ENCODE peak calls at places on chromosomes 6 and 20, in seven cellular contexts. One of them, this sample, is unnamed.

GRCh38 chr6:52555531-52556228 is 21.2 kb downstream of the TRAM2 start:
- DNase-seq in GM23248: peak
- DNase-seq in OCI-LY7: no peak
- DNase-seq in GM23338: no peak
- DNase-seq in HCT116: no peak
- DNase-seq in PC-3: no peak
- DNase-seq in SK-N-SH: no peak
- DNase-seq in this sample: no peak

GRCh38 chr6:3261518-3261820 is 2.7 kb downstream of the PSMG4 start:
- DNase-seq in GM23338: no peak
- DNase-seq in OCI-LY7: no peak
- DNase-seq in GM23248: no peak
- DNase-seq in SK-N-SH: no peak
- DNase-seq in PC-3: no peak
- DNase-seq in HCT116: no peak
- DNase-seq in this sample: no peak

GRCh38 chr6:41673704-41674000 is 35.4 kb downstream of the MDFI start:
- DNase-seq in GM23248: no peak
- DNase-seq in PC-3: no peak
- DNase-seq in HCT116: no peak
- DNase-seq in OCI-LY7: no peak
- DNase-seq in GM23338: no peak
- DNase-seq in SK-N-SH: no peak
- DNase-seq in this sample: no peak

GRCh38 chr6:168183613-168183970 is 104.6 kb upstream of the FRMD1 start:
- DNase-seq in GM23248: no peak
- DNase-seq in SK-N-SH: no peak
- DNase-seq in HCT116: no peak
- DNase-seq in PC-3: no peak
- DNase-seq in OCI-LY7: no peak
- DNase-seq in GM23338: no peak
- DNase-seq in this sample: no peak

GRCh38 chr20:10219452-10219791 is 792 bp downstream of the SNAP25 start:
- DNase-seq in SK-N-SH: peak
- DNase-seq in PC-3: peak
- DNase-seq in GM23338: peak
- DNase-seq in HCT116: no peak
- DNase-seq in OCI-LY7: peak
- DNase-seq in GM23248: peak
- DNase-seq in this sample: peak

GRCh38 chr6:42511803-42512422 is 51.9 kb upstream of the UBR2 start:
- DNase-seq in SK-N-SH: no peak
- DNase-seq in GM23248: peak
- DNase-seq in GM23338: no peak
- DNase-seq in HCT116: no peak
- DNase-seq in PC-3: peak
- DNase-seq in OCI-LY7: no peak
- DNase-seq in this sample: no peak

GRCh38 chr6:111922454-111923297 is 49.4 kb upstream of the FYN start:
- DNase-seq in OCI-LY7: no peak
- DNase-seq in GM23248: peak
- DNase-seq in GM23338: no peak
- DNase-seq in HCT116: no peak
- DNase-seq in SK-N-SH: no peak
- DNase-seq in PC-3: peak
- DNase-seq in this sample: no peak

GRCh38 chr20:6711950-6712634 is 55.4 kb upstream of the BMP2 start:
- DNase-seq in GM23338: no peak
- DNase-seq in GM23248: no peak
- DNase-seq in OCI-LY7: no peak
- DNase-seq in SK-N-SH: no peak
- DNase-seq in HCT116: no peak
- DNase-seq in PC-3: peak
- DNase-seq in this sample: peak

GRCh38 chr6:11423072-11423471 is 114.5 kb upstream of the TMEM170B start:
- DNase-seq in GM23248: peak
- DNase-seq in OCI-LY7: no peak
- DNase-seq in GM23338: no peak
- DNase-seq in HCT116: no peak
- DNase-seq in SK-N-SH: no peak
- DNase-seq in PC-3: no peak
- DNase-seq in this sample: no peak

GRCh38 chr20:61837200-61837599 is 228.5 kb downstream of the TAF4 start:
- DNase-seq in PC-3: no peak
- DNase-seq in HCT116: no peak
- DNase-seq in GM23338: no peak
- DNase-seq in SK-N-SH: no peak
- DNase-seq in OCI-LY7: no peak
- DNase-seq in GM23248: no peak
- DNase-seq in this sample: no peak

GRCh38 chr6:16759646-16760535 is 1.4 kb downstream of the ATXN1 start:
- DNase-seq in SK-N-SH: peak
- DNase-seq in HCT116: no peak
- DNase-seq in GM23338: peak
- DNase-seq in OCI-LY7: no peak
- DNase-seq in PC-3: peak
- DNase-seq in GM23248: peak
- DNase-seq in this sample: peak

GRCh38 chr20:21559305-21559704 is 45.4 kb upstream of the NKX2-2 start:
- DNase-seq in GM23248: no peak
- DNase-seq in GM23338: no peak
- DNase-seq in PC-3: no peak
- DNase-seq in SK-N-SH: no peak
- DNase-seq in OCI-LY7: no peak
- DNase-seq in HCT116: no peak
- DNase-seq in this sample: no peak

GRCh38 chr6:16228709-16229665 is 9.4 kb upstream of the GMPR start:
- DNase-seq in GM23248: peak
- DNase-seq in HCT116: no peak
- DNase-seq in PC-3: peak
- DNase-seq in SK-N-SH: no peak
- DNase-seq in GM23338: no peak
- DNase-seq in OCI-LY7: no peak
- DNase-seq in this sample: peak

GRCh38 chr6:169158750-169159149 is 94.9 kb downstream of the THBS2 start:
- DNase-seq in PC-3: no peak
- DNase-seq in HCT116: no peak
- DNase-seq in SK-N-SH: no peak
- DNase-seq in GM23338: no peak
- DNase-seq in OCI-LY7: no peak
- DNase-seq in GM23248: no peak
- DNase-seq in this sample: no peak

GRCh38 chr6:53048431-53049195 is 16.6 kb upstream of the FBXO9 start:
- DNase-seq in GM23338: no peak
- DNase-seq in HCT116: peak
- DNase-seq in OCI-LY7: peak
- DNase-seq in SK-N-SH: no peak
- DNase-seq in PC-3: peak
- DNase-seq in GM23248: peak
- DNase-seq in this sample: no peak

GRCh38 chr6:156061958-156062661 is 606.5 kb upstream of the NOX3 start:
- DNase-seq in GM23338: no peak
- DNase-seq in GM23248: no peak
- DNase-seq in SK-N-SH: no peak
- DNase-seq in HCT116: no peak
- DNase-seq in OCI-LY7: no peak
- DNase-seq in PC-3: no peak
- DNase-seq in this sample: no peak

GRCh38 chr6:154605207-154605877 is 94.9 kb upstream of the CNKSR3 start:
- DNase-seq in GM23338: no peak
- DNase-seq in GM23248: no peak
- DNase-seq in SK-N-SH: no peak
- DNase-seq in PC-3: peak
- DNase-seq in OCI-LY7: no peak
- DNase-seq in HCT116: no peak
- DNase-seq in this sample: no peak

GRCh38 chr20:1417273-1417672 is 24.4 kb upstream of the FKBP1A start:
- DNase-seq in SK-N-SH: no peak
- DNase-seq in HCT116: peak
- DNase-seq in GM23248: peak
- DNase-seq in OCI-LY7: no peak
- DNase-seq in PC-3: peak
- DNase-seq in GM23338: no peak
- DNase-seq in this sample: no peak

GRCh38 chr20:35907017-35907685 is 47.2 kb downstream of the SCAND1 start:
- DNase-seq in GM23338: no peak
- DNase-seq in OCI-LY7: no peak
- DNase-seq in SK-N-SH: no peak
- DNase-seq in GM23248: no peak
- DNase-seq in HCT116: no peak
- DNase-seq in PC-3: no peak
- DNase-seq in this sample: no peak

GRCh38 chr6:66948106-66948505 is 1241.1 kb upstream of the EYS start:
- DNase-seq in PC-3: peak
- DNase-seq in HCT116: no peak
- DNase-seq in GM23248: no peak
- DNase-seq in OCI-LY7: no peak
- DNase-seq in SK-N-SH: no peak
- DNase-seq in GM23338: no peak
- DNase-seq in this sample: no peak

GRCh38 chr20:18091624-18092023 is 33.9 kb upstream of the OVOL2 start:
- DNase-seq in GM23338: no peak
- DNase-seq in PC-3: peak
- DNase-seq in GM23248: no peak
- DNase-seq in HCT116: no peak
- DNase-seq in OCI-LY7: no peak
- DNase-seq in SK-N-SH: no peak
- DNase-seq in this sample: no peak

GRCh38 chr6:5764401-5764955 is 242.2 kb downstream of the NRN1 start:
- DNase-seq in OCI-LY7: no peak
- DNase-seq in HCT116: no peak
- DNase-seq in GM23248: peak
- DNase-seq in PC-3: no peak
- DNase-seq in GM23338: no peak
- DNase-seq in SK-N-SH: no peak
- DNase-seq in this sample: no peak

GRCh38 chr6:115271434-115271833 is 789.3 kb downstream of the FRK start:
- DNase-seq in GM23248: no peak
- DNase-seq in HCT116: no peak
- DNase-seq in OCI-LY7: no peak
- DNase-seq in PC-3: no peak
- DNase-seq in SK-N-SH: no peak
- DNase-seq in GM23338: peak
- DNase-seq in this sample: no peak
- H3K4me3 ChIP-seq in GM23248: no peak
- H3K4me3 ChIP-seq in HCT116: no peak
- H3K4me3 ChIP-seq in OCI-LY7: no peak
- H3K4me3 ChIP-seq in PC-3: no peak
- H3K4me3 ChIP-seq in SK-N-SH: no peak
- H3K4me3 ChIP-seq in GM23338: no peak
- H3K4me3 ChIP-seq in this sample: no peak

DNA sequence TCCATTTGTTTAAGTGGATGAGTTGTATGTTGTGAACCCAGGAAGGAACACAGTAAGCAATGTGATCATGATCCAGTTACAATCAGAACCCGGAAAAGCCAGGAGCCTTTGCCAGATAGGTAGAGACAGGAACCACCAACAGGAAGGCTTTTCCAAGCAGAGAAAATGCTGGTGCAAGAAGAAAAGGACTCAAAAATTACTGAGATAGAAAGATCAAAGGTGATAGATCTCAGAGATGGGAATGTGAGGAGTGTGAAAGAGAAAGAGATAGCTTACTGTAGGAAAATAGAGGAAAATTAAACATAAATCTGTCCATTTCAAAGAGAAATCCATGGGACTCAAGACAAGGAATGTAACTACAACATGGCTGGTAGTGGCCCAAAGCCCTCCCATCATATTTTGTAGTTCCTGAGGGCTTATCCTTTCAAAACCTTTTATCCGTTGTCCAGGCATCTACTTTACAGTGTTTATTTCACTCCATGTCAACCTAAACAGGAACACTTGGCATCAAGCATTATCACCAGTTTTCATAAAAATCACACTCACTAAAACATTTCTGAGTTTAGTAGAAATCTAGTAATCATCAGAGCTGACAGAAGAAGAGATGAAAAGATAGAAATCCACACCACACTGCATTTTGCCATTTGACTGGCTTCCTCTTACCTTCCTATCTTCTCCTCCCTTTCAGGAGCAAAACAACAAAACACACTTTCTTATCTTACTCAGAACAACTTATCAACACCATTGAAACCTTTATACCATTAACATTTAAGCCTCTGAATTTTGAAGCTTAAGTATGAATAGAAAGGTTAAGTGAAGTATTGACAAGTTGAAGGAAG is 44.5 kb upstream of the STXBP5 start:
- DNase-seq in HCT116: no peak
- DNase-seq in GM23338: no peak
- DNase-seq in SK-N-SH: no peak
- DNase-seq in PC-3: no peak
- DNase-seq in GM23248: no peak
- DNase-seq in OCI-LY7: no peak
- DNase-seq in this sample: no peak
- TF ChIP-seq EZH2phosphoT487 in HCT116: no peak
- TF ChIP-seq EZH2phosphoT487 in GM23338: no peak
- TF ChIP-seq EZH2phosphoT487 in SK-N-SH: no peak
- TF ChIP-seq EZH2phosphoT487 in PC-3: no peak
- TF ChIP-seq EZH2phosphoT487 in GM23248: no peak
- TF ChIP-seq EZH2phosphoT487 in OCI-LY7: no peak
- TF ChIP-seq EZH2phosphoT487 in this sample: no peak

DNA sequence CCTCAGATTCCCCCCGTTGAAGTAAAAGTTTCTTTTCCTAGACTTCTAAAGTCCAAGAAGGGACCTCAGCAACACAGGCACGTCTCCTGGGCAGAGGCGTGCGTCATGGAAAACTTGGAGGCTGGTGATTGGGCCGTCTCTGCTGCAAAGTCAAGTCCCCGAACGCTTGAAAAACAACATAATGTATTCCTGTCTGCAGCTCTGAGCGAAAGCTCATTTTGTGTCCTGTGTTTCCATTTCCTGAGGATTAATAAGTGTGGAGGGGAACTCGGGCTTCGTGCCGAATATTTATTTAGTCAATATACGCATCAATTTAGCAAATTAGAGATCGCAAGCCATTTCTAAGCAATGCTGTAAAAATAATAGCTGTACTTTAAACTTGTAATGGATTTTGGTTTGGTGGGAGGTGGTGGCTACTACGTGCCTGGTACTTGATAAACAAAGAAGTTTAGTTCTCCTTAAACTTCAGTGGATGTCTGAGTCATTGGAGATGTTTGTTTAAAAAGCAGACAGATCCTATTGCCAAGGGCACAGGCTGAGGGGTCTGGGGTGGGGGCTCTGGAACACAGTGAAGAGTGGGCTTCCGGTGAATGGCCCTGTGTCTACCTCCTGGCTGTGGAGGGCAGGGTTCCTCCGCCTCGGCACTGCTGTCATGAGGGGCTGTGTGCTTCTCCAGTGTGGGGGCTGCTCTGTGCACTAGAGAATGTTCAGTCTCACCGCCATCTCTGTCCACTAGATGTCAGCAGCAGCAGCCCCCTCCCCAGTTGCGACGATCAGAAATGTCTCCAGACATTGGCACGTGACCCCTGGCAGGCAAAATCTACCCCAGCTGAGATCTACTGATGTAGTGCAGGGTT is 21.8 kb downstream of the PCK1 start:
- DNase-seq in GM23338: peak
- DNase-seq in SK-N-SH: peak
- DNase-seq in HCT116: no peak
- DNase-seq in GM23248: no peak
- DNase-seq in OCI-LY7: peak
- DNase-seq in PC-3: peak
- DNase-seq in this sample: peak
- H3K4me3 ChIP-seq in GM23338: no peak
- H3K4me3 ChIP-seq in SK-N-SH: no peak
- H3K4me3 ChIP-seq in HCT116: no peak
- H3K4me3 ChIP-seq in GM23248: no peak
- H3K4me3 ChIP-seq in OCI-LY7: no peak
- H3K4me3 ChIP-seq in PC-3: no peak
- H3K4me3 ChIP-seq in this sample: no peak

GRCh38 chr6:106381223-106381622 is 20.7 kb downstream of the CRYBG1 start:
- DNase-seq in GM23248: no peak
- DNase-seq in PC-3: peak
- DNase-seq in HCT116: no peak
- DNase-seq in SK-N-SH: no peak
- DNase-seq in OCI-LY7: no peak
- DNase-seq in GM23338: no peak
- DNase-seq in this sample: no peak
- TF ChIP-seq EZH2phosphoT487 in GM23248: no peak
- TF ChIP-seq EZH2phosphoT487 in PC-3: no peak
- TF ChIP-seq EZH2phosphoT487 in HCT116: no peak
- TF ChIP-seq EZH2phosphoT487 in SK-N-SH: no peak
- TF ChIP-seq EZH2phosphoT487 in OCI-LY7: no peak
- TF ChIP-seq EZH2phosphoT487 in GM23338: no peak
- TF ChIP-seq EZH2phosphoT487 in this sample: no peak

This sample was measured in hepatocyte.